ENCODE peak calls at places on chromosomes 16 and 17, in six cellular contexts. I, L, G, K, A and J are unnamed samples.

GRCh38 chr16:14963281-14964173 is 11.3 kb upstream of the PDXDC1 start:
- DNase-seq in I (no peak), A (no peak), G (no peak), L (no peak), K (no peak), J (no peak)

GRCh38 chr16:57349212-57350031 is 9.2 kb upstream of the CCL22 start:
- DNase-seq in I (no peak), K (no peak), A (no peak), G (no peak), L (no peak), J (peak; percentile 87)

GRCh38 chr17:8326591-8327583 is 12.8 kb upstream of the ODF4 start:
- DNase-seq in L (peak; percentile 36), A (peak; percentile 53), G (no peak), I (no peak), K (no peak), J (no peak)

GRCh38 chr16:87469186-87469585 is 23.6 kb downstream of the ZCCHC14 start:
- DNase-seq in L (no peak), G (no peak), A (no peak), K (no peak), I (no peak), J (no peak)

GRCh38 chr16:20073203-20074088 is at the start of gene GPR139:
- DNase-seq in G (no peak), L (no peak), A (no peak), I (no peak), K (no peak), J (no peak)

GRCh38 chr16:65832269-65832668 is 534.2 kb upstream of the CDH5 start:
- DNase-seq in G (no peak), A (no peak), I (no peak), L (no peak), K (no peak), J (no peak)

GRCh38 chr16:21167360-21167759 is 8.9 kb downstream of the LDAF1 start:
- DNase-seq in I (peak; percentile 28), G (no peak), A (no peak), L (peak; percentile 97), K (peak; percentile 82), J (no peak)

GRCh38 chr17:69357701-69358100 is 30.8 kb upstream of the ABCA5 start:
- DNase-seq in I (no peak), K (no peak), L (peak; percentile 5), G (peak; percentile 13), A (no peak), J (peak; percentile 17)

GRCh38 chr16:19666451-19666850 is 51.6 kb downstream of the KNOP1 start:
- DNase-seq in A (peak; percentile 51), I (no peak), K (no peak), G (no peak), L (no peak), J (no peak)

GRCh38 chr17:66273391-66273722 is 29.1 kb upstream of the PRKCA start:
- DNase-seq in I (no peak), G (no peak), A (no peak), L (no peak), K (no peak), J (no peak)

GRCh38 chr17:66271512-66271911 is 30.9 kb upstream of the PRKCA start:
- DNase-seq in A (no peak), G (no peak), I (no peak), K (no peak), L (no peak), J (no peak)

GRCh38 chr17:66275651-66276050 is 26.8 kb upstream of the PRKCA start:
- DNase-seq in K (peak; percentile 79), A (no peak), L (peak; percentile 98), I (peak; percentile 97), G (no peak), J (no peak)

GRCh38 chr17:66270106-66270505 is 32.3 kb upstream of the PRKCA start:
- DNase-seq in L (no peak), I (no peak), K (no peak), A (no peak), G (no peak), J (no peak)

GRCh38 chr17:66272699-66273390 is 29.6 kb upstream of the PRKCA start:
- DNase-seq in K (peak; percentile 70), A (no peak), L (peak; percentile 83), G (no peak), I (no peak), J (no peak)
- H3K4me3 ChIP-seq in K (no peak overlapping the region), A (no peak overlapping the region), L (no peak overlapping the region), G (no peak overlapping the region), I (no peak overlapping the region), J (no peak overlapping the region)

GRCh38 chr16:30406911-30407793 is at the start of gene ZNF771:
- DNase-seq in I (peak; percentile 73), K (peak; percentile 18), G (peak; percentile 92), L (peak; percentile 84), A (peak; percentile 95), J (peak; percentile 91)
- TF ChIP-seq CTCF in I (no peak), K (no peak), G (no peak), L (no peak), A (no peak), J (peak; percentile 10)

GRCh38 chr17:80752369-80752705 is 207.7 kb downstream of the RPTOR start:
- DNase-seq in G (no peak), A (no peak), K (no peak), L (no peak), I (no peak), J (no peak)
- H3K4me3 ChIP-seq in G (no peak overlapping the region), A (no peak overlapping the region), K (no peak overlapping the region), L (no peak overlapping the region), I (no peak overlapping the region), J (no peak overlapping the region)

GRCh38 chr17:78896091-78896833 is 6.7 kb downstream of the CEP295NL start:
- DNase-seq in G (no peak), L (no peak), K (no peak), I (no peak), A (no peak), J (no peak)
- TF ChIP-seq CTCF in G (no peak), L (no peak), K (no peak), I (no peak), A (no peak), J (no peak)

DNA sequence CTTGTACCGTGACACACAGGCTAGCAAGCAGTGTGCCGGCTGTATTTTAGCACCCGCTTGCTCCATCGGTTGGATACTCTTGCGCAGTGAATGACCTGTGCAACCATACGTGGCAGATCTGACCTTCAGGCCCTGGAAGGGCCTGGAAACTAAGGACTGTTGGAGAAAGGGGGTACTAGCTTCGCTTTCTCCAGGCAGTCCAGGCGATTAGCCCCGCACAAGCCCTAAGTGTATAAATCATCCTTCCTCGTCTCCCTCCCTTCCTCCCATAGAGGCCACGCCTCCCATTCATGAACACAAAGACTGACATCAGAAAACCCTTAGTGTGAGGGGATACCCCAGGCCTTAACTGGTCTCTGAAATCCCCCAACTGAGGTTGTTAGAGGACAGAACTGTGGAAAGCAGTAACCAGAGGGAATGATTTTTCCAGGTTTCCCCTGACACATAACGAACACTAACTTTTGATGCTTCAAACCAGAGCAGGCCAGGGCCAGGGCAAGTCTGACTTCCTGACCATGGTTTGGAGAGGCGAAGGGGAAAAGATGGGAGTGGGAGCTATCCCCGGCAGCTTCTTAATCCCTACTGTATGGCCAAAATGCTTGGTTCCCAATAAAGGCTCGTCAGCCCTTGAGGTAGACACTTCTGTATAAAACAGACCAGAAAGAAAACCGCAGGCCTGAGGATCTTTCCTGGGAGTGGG is 1.4 kb upstream of the DYNLL2 start:
- DNase-seq in G (no peak), K (no peak), A (no peak), L (no peak), I (no peak), J (no peak)
- H3K4me3 ChIP-seq in G (no peak overlapping the region), K (no peak overlapping the region), A (no peak overlapping the region), L (no peak overlapping the region), I (no peak overlapping the region), J (no peak overlapping the region)